ENCODE peak calls at places on chromosomes 12 and 14, in eight cellular contexts. Q is uterus, H is hepatocyte, M is stomach, W is upper lobe of left lung, F is body of pancreas, X is left lung, K is IMR-90. S is an unnamed sample.

GRCh38 chr12:47156167-47156736 is 76.5 kb upstream of the AMIGO2 start:
- DNase-seq in Q (peak; percentile 53), W (no peak), X (no peak), K (peak; percentile 52), M (no peak), F (peak; percentile 84), H (no peak), S (no peak)

GRCh38 chr12:15208140-15208539 is 13.1 kb downstream of the RERG start:
- DNase-seq in H (no peak), X (no peak), Q (no peak), W (no peak), K (no peak), M (no peak), F (no peak), S (no peak)

GRCh38 chr14:105118646-105119409 is 49.7 kb downstream of the JAG2 start:
- DNase-seq in W (no peak), K (no peak), F (peak; percentile 40), H (peak; percentile 41), Q (no peak), M (no peak), X (peak; percentile 58), S (peak; percentile 77)

GRCh38 chr14:28742171-28742846 is 24.3 kb upstream of the FOXG1 start:
- DNase-seq in Q (no peak), W (no peak), X (no peak), H (no peak), K (no peak), M (no peak), F (no peak), S (no peak)

GRCh38 chr12:105261010-105261409 is 25.0 kb upstream of the APPL2 start:
- DNase-seq in H (no peak), W (no peak), K (no peak), M (no peak), F (no peak), Q (no peak), X (no peak), S (no peak)

GRCh38 chr14:38791862-38792261 is 311.2 kb downstream of the SEC23A start:
- DNase-seq in X (no peak), W (no peak), F (no peak), M (no peak), H (no peak), Q (no peak), K (no peak), S (no peak)

GRCh38 chr12:68334136-68334535 is 2.0 kb upstream of the MDM1 start:
- DNase-seq in Q (no peak), F (peak; percentile 5), K (no peak), M (no peak), H (no peak), X (no peak), W (no peak), S (no peak)

GRCh38 chr14:105060751-105061427 is 4.3 kb downstream of the GPR132 start:
- DNase-seq in W (peak; percentile 86), F (peak; percentile 53), K (no peak), X (peak; percentile 69), M (peak; percentile 38), H (peak; percentile 25), Q (no peak), S (no peak)

GRCh38 chr12:12983420-12984035 is 16.5 kb downstream of the HEBP1 start:
- DNase-seq in F (peak; percentile 22), H (peak; percentile 58), X (no peak), K (peak; percentile 69), Q (no peak), W (no peak), M (no peak), S (no peak)

GRCh38 chr14:50620341-50620740 is 47.8 kb downstream of the SAV1 start:
- DNase-seq in Q (no peak), F (no peak), M (no peak), H (no peak), K (peak; percentile 37), X (no peak), W (no peak), S (no peak)

GRCh38 chr12:11879306-11879705 is 191.4 kb upstream of the BCL2L14 start:
- DNase-seq in M (no peak), Q (no peak), H (no peak), W (no peak), F (no peak), X (no peak), K (peak; percentile 69), S (no peak)

GRCh38 chr12:2384029-2384386 is 331.2 kb downstream of the CACNA1C start:
- DNase-seq in K (peak; percentile 47), M (no peak), F (no peak), W (no peak), X (no peak), H (no peak), Q (no peak), S (no peak)

GRCh38 chr12:118060301-118061010 is 523 bp downstream of the WSB2 start:
- DNase-seq in M (peak; percentile 63), F (peak; percentile 59), H (peak; percentile 70), K (no peak), W (peak; percentile 93), Q (peak; percentile 60), X (peak; percentile 66), S (peak; percentile 28)

GRCh38 chr12:104354167-104354867 is 50.8 kb downstream of the EID3 start:
- DNase-seq in X (no peak), F (no peak), H (no peak), K (no peak), M (no peak), Q (no peak), W (no peak), S (no peak)

GRCh38 chr12:55607821-55608602 is 28.7 kb upstream of the OR10P1 start:
- DNase-seq in M (no peak), F (no peak), K (no peak), Q (no peak), W (no peak), H (no peak), X (no peak), S (peak; percentile 22)

GRCh38 chr12:46268617-46269428 is at the start of gene SLC38A1:
- DNase-seq in K (peak; percentile 74), M (peak; percentile 88), F (peak; percentile 91), Q (peak; percentile 76), X (peak; percentile 91), H (peak; percentile 93), W (peak; percentile 93), S (peak; percentile 92)

GRCh38 chr12:105748806-105749600 is 389.8 kb downstream of the NUAK1 start:
- DNase-seq in H (peak; percentile 12), F (peak; percentile 16), Q (peak; percentile 76), K (peak; percentile 74), W (no peak), X (no peak), M (no peak), S (peak; percentile 75)

DNA sequence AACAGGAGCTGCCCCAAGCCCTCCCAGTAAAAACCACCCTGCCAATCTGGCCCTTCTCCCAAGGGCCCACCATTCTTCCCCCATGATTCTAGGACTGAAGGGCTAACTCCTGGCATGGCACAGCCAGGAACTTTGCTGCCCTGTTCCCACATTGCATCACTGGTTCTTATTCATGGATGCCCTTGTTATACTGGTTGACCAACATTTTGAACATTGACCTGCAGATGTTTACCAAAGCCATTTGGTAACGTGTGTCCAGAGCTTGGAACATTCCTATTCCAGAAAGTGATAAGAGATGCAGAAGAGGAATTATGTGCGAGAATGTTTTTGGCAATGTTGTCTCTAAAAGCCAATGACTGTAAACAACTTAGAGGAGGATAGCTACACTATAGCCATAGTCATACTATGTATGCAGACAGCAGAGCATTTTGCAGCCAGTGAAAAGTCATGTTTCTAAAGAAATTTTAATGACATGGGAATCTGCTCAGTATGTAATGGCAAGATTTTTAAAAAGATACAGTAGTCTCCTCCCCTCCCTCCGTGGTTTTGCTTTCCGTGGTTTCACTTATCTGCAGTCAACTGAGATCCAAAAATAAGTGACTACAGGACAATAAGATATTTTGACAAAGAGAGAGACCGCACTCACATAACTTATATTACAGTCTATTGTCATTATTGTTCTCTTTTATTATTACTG is 108.8 kb downstream of the DAAM1 start:
- DNase-seq in K (no peak), F (peak; percentile 8), W (no peak), H (no peak), X (no peak), M (no peak), Q (no peak), S (no peak)
- H3K4me1 ChIP-seq in K (peaks cover 6% of the 10 kb centered on the region), F (peaks cover 25% of the 10 kb centered on the region), W (peaks cover 24% of the 10 kb centered on the region), H (peaks cover 23% of the 10 kb centered on the region), X (peaks cover 12% of the 10 kb centered on the region), M (peaks cover 36% of the 10 kb centered on the region), Q (peaks cover 4% of the 10 kb centered on the region), S (no peaks in the 10 kb centered on the region)

DNA sequence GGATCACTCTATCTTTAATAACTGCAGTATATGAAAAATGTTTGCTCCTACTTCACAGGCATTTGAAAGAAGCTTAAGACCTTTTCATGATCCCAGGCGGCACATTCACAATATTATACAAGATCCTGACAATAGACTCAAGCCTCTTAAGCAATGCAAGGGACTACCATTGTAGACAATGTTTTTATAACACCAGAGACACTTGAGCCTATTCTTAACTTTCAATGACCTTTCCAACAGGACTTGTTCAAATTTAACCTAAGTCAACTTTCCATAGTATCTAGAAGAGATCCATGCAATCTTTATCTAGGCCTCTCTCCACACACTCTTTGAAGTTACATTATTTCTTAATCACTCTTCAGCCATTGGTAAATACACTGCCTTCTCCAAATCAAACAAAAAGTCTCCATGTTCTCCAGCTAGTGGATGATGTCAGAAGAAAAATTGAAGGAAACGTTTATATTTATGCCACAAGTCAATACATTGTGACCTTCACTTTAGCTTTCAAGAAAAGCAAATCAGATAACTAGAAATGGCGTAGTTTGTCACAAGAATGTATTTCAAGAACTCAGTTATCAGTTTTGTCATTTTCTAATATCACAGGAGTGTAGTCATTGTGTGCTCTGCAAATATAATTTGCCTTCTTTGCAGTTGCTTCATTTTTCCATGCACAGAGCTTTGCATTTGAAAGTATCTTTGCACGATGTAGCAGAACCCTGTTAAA is 41.2 kb downstream of the PHLDA1 start:
- DNase-seq in M (no peak), F (peak; percentile 24), H (peak; percentile 30), K (peak; percentile 20), W (no peak), X (no peak), Q (no peak), S (no peak)
- H3K4me1 ChIP-seq in M (peaks cover 9% of the 10 kb centered on the region), F (peaks cover 44% of the 10 kb centered on the region), H (peaks cover 21% of the 10 kb centered on the region), K (peaks cover 3% of the 10 kb centered on the region), W (peaks cover 8% of the 10 kb centered on the region), X (no peaks in the 10 kb centered on the region), Q (no peaks in the 10 kb centered on the region), S (no peaks in the 10 kb centered on the region)

GRCh38 chr14:20455355-20456300 is 602 bp downstream of the APEX1 start:
- DNase-seq in W (no peak), F (no peak), H (peak; percentile 89), X (no peak), M (peak; percentile 27), Q (no peak), K (peak; percentile 89), S (peak; percentile 55)
- H3K4me1 ChIP-seq in W (peaks cover 63% of the 10 kb centered on the region), F (peaks cover 47% of the 10 kb centered on the region), H (peaks cover 26% of the 10 kb centered on the region), X (peaks cover 28% of the 10 kb centered on the region), M (peaks cover 67% of the 10 kb centered on the region), Q (peaks cover 14% of the 10 kb centered on the region), K (peaks cover 4% of the 10 kb centered on the region), S (peaks cover 11% of the 10 kb centered on the region)

DNA sequence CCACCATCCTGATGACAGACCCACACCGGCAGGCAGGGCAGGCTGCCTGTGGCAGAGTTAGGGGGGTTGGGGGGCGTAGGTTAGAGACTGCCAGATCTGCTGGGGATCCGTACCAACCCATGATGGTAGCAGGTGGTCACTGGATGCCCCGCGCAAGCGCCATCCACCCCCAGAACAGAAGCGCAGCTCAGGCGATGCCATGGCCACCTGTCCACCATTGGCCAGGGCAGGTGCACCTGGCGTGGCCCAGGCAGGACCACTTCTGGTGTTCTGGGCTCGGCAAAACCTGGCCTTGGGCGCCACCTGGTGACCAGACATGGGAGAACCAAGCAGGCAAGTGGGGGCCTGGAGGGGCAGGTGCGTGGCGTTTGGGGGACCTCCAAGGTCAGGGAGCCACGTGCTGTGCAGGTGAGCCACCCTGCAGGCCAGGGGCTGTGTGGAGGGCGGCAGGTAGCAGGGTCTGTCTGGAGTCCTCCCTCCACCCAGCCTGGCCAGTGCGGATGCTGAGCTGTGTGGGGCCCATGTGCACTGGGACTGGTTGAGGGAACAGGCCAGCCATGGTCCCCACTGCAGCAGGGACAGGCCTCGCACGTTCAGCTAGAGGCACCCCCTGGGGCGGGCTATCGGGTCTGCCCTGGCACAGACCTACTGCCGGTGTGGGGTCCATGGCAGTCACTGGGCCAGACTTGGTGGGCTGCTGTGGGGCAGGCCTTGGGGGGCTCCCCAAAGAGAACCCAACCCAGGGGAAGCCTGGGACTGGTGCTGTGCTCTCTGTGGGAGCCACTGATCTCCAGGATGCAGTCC is 15.6 kb downstream of the BAG5 start:
- DNase-seq in W (peak; percentile 86), H (peak; percentile 77), K (no peak), X (peak; percentile 74), Q (peak; percentile 79), F (peak; percentile 72), M (peak; percentile 80), S (peak; percentile 78)
- H3K4me1 ChIP-seq in W (peaks cover 55% of the 10 kb centered on the region), H (peaks cover 14% of the 10 kb centered on the region), K (peaks cover 10% of the 10 kb centered on the region), X (peaks cover 18% of the 10 kb centered on the region), Q (peaks cover 39% of the 10 kb centered on the region), F (peaks cover 39% of the 10 kb centered on the region), M (peaks cover 85% of the 10 kb centered on the region), S (peaks cover 56% of the 10 kb centered on the region)